ENCODE peak calls at places on chromosomes 6 and 20, in nine cellular contexts. H, I, K, J, M, C, A, F and D are unnamed samples.

GRCh38 chr6:21348462-21349195 is 244.9 kb upstream of the SOX4 start:
- DNase-seq in H (peak), I (peak), K (no peak), J (peak), M (peak), C (peak), A (no peak), F (peak), D (no peak)

GRCh38 chr6:12136905-12137304 is 124.8 kb downstream of the HIVEP1 start:
- DNase-seq in H (no peak), I (peak), K (no peak), J (peak), M (peak), C (no peak), A (no peak), F (peak), D (no peak)

GRCh38 chr6:130694617-130695016 is 132.6 kb upstream of the SMLR1 start:
- DNase-seq in H (no peak), I (peak), K (no peak), J (no peak), M (peak), C (no peak), A (no peak), F (peak), D (no peak)

GRCh38 chr20:2006452-2007381 is 12.9 kb upstream of the PDYN start:
- DNase-seq in H (no peak), I (peak), K (peak), J (peak), M (peak), C (peak), A (no peak), F (peak), D (peak)

GRCh38 chr20:34713194-34713943 is 9.2 kb downstream of the TP53INP2 start:
- DNase-seq in H (no peak), I (peak), K (no peak), J (peak), M (peak), C (no peak), A (no peak), F (peak), D (no peak)

GRCh38 chr6:38713812-38714211 is 1.3 kb upstream of the DNAH8 start:
- DNase-seq in H (no peak), I (no peak), K (peak), J (no peak), M (no peak), C (no peak), A (no peak), F (no peak), D (no peak)

GRCh38 chr6:34791164-34791841 is 580 bp upstream of the BLTP3A start:
- DNase-seq in H (peak), I (peak), K (no peak), J (peak), M (peak), C (peak), A (no peak), F (no peak), D (no peak)

GRCh38 chr6:16419636-16420331 is 181.4 kb downstream of the GMPR start:
- DNase-seq in H (no peak), I (no peak), K (no peak), J (no peak), M (no peak), C (no peak), A (no peak), F (no peak), D (peak)

GRCh38 chr20:47489448-47489872 is 12.2 kb upstream of the NCOA3 start:
- DNase-seq in H (no peak), I (no peak), K (peak), J (no peak), M (no peak), C (no peak), A (peak), F (no peak), D (no peak)

GRCh38 chr20:54132612-54133433 is 41.0 kb downstream of the CYP24A1 start:
- DNase-seq in H (no peak), I (peak), K (no peak), J (peak), M (peak), C (peak), A (peak), F (peak), D (no peak)

GRCh38 chr6:33581186-33581585 is 1.1 kb upstream of the BAK1 start:
- DNase-seq in H (no peak), I (no peak), K (no peak), J (no peak), M (no peak), C (no peak), A (no peak), F (no peak), D (no peak)

GRCh38 chr6:16511723-16512584 is 249.3 kb downstream of the ATXN1 start:
- DNase-seq in H (no peak), I (no peak), K (peak), J (no peak), M (no peak), C (no peak), A (no peak), F (no peak), D (no peak)

GRCh38 chr20:40564997-40565680 is 123.9 kb downstream of the MAFB start:
- DNase-seq in H (no peak), I (peak), K (no peak), J (peak), M (peak), C (no peak), A (peak), F (peak), D (no peak)

DNA sequence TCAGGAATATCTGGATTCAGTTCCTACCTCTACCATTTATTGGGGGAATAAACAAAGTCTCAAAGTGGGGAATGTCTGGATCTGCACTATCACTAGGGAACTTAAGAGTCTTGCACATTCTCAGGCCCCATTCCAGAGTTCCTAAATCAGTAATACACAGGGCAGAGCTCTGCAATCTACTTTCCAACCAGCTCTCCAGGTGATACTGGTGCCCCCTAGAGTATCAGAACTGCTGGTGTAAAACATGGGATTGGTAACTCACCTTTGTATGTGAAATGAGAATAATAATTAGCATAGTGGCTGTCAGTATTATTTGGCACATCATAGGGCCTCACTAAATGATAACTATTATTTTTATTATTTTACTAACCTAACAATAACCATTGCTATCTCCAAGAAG is 278.8 kb upstream of the IMPG1 start:
- DNase-seq in H (no peak), I (no peak), K (no peak), J (no peak), M (no peak), C (no peak), A (no peak), F (peak), D (no peak)
- TF ChIP-seq CTCF in H (no peak), I (no peak), K (no peak), J (no peak), M (no peak), C (peak), A (no peak), F (no peak), D (no peak)

GRCh38 chr6:2104524-2104880 is 140.9 kb downstream of the GMDS start:
- DNase-seq in H (no peak), I (no peak), K (no peak), J (no peak), M (no peak), C (no peak), A (no peak), F (no peak), D (no peak)
- TF ChIP-seq CTCF in H (no peak), I (no peak), K (no peak), J (no peak), M (no peak), C (peak), A (peak), F (no peak), D (no peak)

GRCh38 chr6:46465294-46466165 is 25.7 kb downstream of the RCAN2 start:
- DNase-seq in H (no peak), I (peak), K (no peak), J (no peak), M (peak), C (no peak), A (no peak), F (peak), D (no peak)
- TF ChIP-seq CTCF in H (no peak), I (no peak), K (no peak), J (no peak), M (no peak), C (no peak), A (no peak), F (no peak), D (no peak)

GRCh38 chr20:44256961-44257360 is 9.9 kb downstream of the GDAP1L1 start:
- DNase-seq in H (no peak), I (no peak), K (no peak), J (no peak), M (no peak), C (no peak), A (no peak), F (no peak), D (no peak)

GRCh38 chr20:44255942-44256341 is 8.8 kb downstream of the GDAP1L1 start:
- DNase-seq in H (no peak), I (no peak), K (no peak), J (no peak), M (no peak), C (no peak), A (no peak), F (no peak), D (no peak)

GRCh38 chr20:44251284-44251683 is 4.2 kb downstream of the GDAP1L1 start:
- DNase-seq in H (no peak), I (no peak), K (no peak), J (no peak), M (no peak), C (no peak), A (no peak), F (no peak), D (no peak)

GRCh38 chr20:44254073-44254472 is 7.0 kb downstream of the GDAP1L1 start:
- DNase-seq in H (no peak), I (no peak), K (no peak), J (no peak), M (no peak), C (no peak), A (no peak), F (no peak), D (no peak)

DNA sequence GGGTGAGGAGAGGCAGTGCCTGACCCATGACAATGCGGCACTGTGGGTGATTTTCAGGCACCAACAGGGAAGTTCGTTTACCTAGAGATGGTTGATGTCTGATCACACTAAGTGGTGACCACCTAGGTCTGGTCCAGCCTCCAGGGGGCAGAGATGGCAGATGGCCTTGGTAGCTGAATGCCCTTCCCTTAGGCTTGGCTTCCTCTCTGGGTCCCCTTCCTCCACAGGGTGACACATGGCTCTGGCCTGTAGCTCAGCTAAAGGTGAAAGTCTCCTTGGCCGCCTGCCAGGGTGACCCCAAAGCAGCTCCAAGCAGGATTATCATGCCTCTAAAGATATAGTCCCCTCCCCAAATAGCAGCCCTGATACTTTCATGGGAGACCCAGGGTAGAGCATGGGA is 6.4 kb downstream of the GDAP1L1 start:
- DNase-seq in H (no peak), I (no peak), K (no peak), J (no peak), M (no peak), C (no peak), A (no peak), F (no peak), D (no peak)
- TF ChIP-seq CTCF in H (no peak), I (peak), K (no peak), J (peak), M (no peak), C (no peak), A (no peak), F (peak), D (no peak)

GRCh38 chr6:14642106-14642505 is 524.5 kb downstream of the CD83 start:
- DNase-seq in H (no peak), I (no peak), K (no peak), J (no peak), M (no peak), C (no peak), A (no peak), F (no peak), D (no peak)
- TF ChIP-seq CTCF in H (no peak), I (no peak), K (no peak), J (no peak), M (no peak), C (no peak), A (no peak), F (no peak), D (no peak)